ENCODE peak calls at places on chromosomes 3 and 15, in seven cellular contexts. One of them, this sample, is unnamed.
A peak's percentile ranks its signal among the peaks of the same experiment; 100 is the strongest.

GRCh38 chr15:43977072-43977884 is 150.5 kb downstream of the WDR76 start:
- DNase-seq in stomach: no peak
- DNase-seq in endothelial cell of umbilical vein: peak; percentile 29
- DNase-seq in GM23338: peak; percentile 81
- DNase-seq in suprapubic skin: no peak
- DNase-seq in transverse colon: no peak
- DNase-seq in HepG2: peak; percentile 22
- DNase-seq in this sample: no peak

GRCh38 chr3:88150371-88150770 is 612 bp downstream of the C3orf38 start:
- DNase-seq in HepG2: no peak
- DNase-seq in transverse colon: no peak
- DNase-seq in GM23338: no peak
- DNase-seq in suprapubic skin: no peak
- DNase-seq in stomach: no peak
- DNase-seq in endothelial cell of umbilical vein: peak; percentile 58
- DNase-seq in this sample: no peak

GRCh38 chr15:74340139-74340538 is 27.3 kb downstream of the CYP11A1 start:
- DNase-seq in suprapubic skin: no peak
- DNase-seq in transverse colon: no peak
- DNase-seq in GM23338: no peak
- DNase-seq in HepG2: no peak
- DNase-seq in stomach: no peak
- DNase-seq in endothelial cell of umbilical vein: no peak
- DNase-seq in this sample: peak; percentile 63

GRCh38 chr3:13839253-13839652 is 40.6 kb downstream of the WNT7A start:
- DNase-seq in transverse colon: no peak
- DNase-seq in stomach: no peak
- DNase-seq in GM23338: no peak
- DNase-seq in endothelial cell of umbilical vein: no peak
- DNase-seq in suprapubic skin: no peak
- DNase-seq in HepG2: no peak
- DNase-seq in this sample: no peak

GRCh38 chr15:77508541-77509505 is 88.1 kb downstream of the HMG20A start:
- DNase-seq in GM23338: peak; percentile 43
- DNase-seq in transverse colon: no peak
- DNase-seq in suprapubic skin: no peak
- DNase-seq in HepG2: no peak
- DNase-seq in stomach: peak; percentile 73
- DNase-seq in endothelial cell of umbilical vein: peak; percentile 45
- DNase-seq in this sample: no peak

GRCh38 chr3:13333236-13333897 is 86.8 kb downstream of the NUP210 start:
- DNase-seq in endothelial cell of umbilical vein: no peak
- DNase-seq in stomach: no peak
- DNase-seq in suprapubic skin: no peak
- DNase-seq in HepG2: no peak
- DNase-seq in GM23338: no peak
- DNase-seq in transverse colon: no peak
- DNase-seq in this sample: no peak

GRCh38 chr3:194030372-194030771 is 105.6 kb upstream of the HES1 start:
- DNase-seq in transverse colon: no peak
- DNase-seq in GM23338: no peak
- DNase-seq in HepG2: peak; percentile 43
- DNase-seq in endothelial cell of umbilical vein: no peak
- DNase-seq in suprapubic skin: no peak
- DNase-seq in stomach: peak; percentile 74
- DNase-seq in this sample: no peak

GRCh38 chr3:65721386-65721785 is 317.3 kb downstream of the MAGI1 start:
- DNase-seq in GM23338: no peak
- DNase-seq in stomach: no peak
- DNase-seq in suprapubic skin: no peak
- DNase-seq in transverse colon: no peak
- DNase-seq in HepG2: no peak
- DNase-seq in endothelial cell of umbilical vein: no peak
- DNase-seq in this sample: no peak

GRCh38 chr3:72230774-72231379 is 445.9 kb upstream of the PROK2 start:
- DNase-seq in stomach: no peak
- DNase-seq in HepG2: no peak
- DNase-seq in endothelial cell of umbilical vein: no peak
- DNase-seq in GM23338: no peak
- DNase-seq in transverse colon: no peak
- DNase-seq in suprapubic skin: no peak
- DNase-seq in this sample: no peak
- TF ChIP-seq POLR2AphosphoS5 in stomach: no peak
- TF ChIP-seq POLR2AphosphoS5 in HepG2: no peak
- TF ChIP-seq POLR2AphosphoS5 in endothelial cell of umbilical vein: no peak
- TF ChIP-seq POLR2AphosphoS5 in GM23338: no peak
- TF ChIP-seq POLR2AphosphoS5 in transverse colon: no peak
- TF ChIP-seq POLR2AphosphoS5 in suprapubic skin: no peak
- TF ChIP-seq POLR2AphosphoS5 in this sample: no peak

GRCh38 chr3:133588784-133589465 is 15.4 kb downstream of the CDV3 start:
- DNase-seq in transverse colon: no peak
- DNase-seq in endothelial cell of umbilical vein: no peak
- DNase-seq in HepG2: no peak
- DNase-seq in GM23338: no peak
- DNase-seq in suprapubic skin: no peak
- DNase-seq in stomach: no peak
- DNase-seq in this sample: no peak

GRCh38 chr3:133592843-133593242 is 19.4 kb downstream of the CDV3 start:
- DNase-seq in transverse colon: peak; percentile 20
- DNase-seq in stomach: no peak
- DNase-seq in HepG2: no peak
- DNase-seq in GM23338: no peak
- DNase-seq in suprapubic skin: no peak
- DNase-seq in endothelial cell of umbilical vein: no peak
- DNase-seq in this sample: no peak

GRCh38 chr3:133591271-133591742 is 17.8 kb downstream of the CDV3 start:
- DNase-seq in GM23338: no peak
- DNase-seq in HepG2: no peak
- DNase-seq in endothelial cell of umbilical vein: peak; percentile 45
- DNase-seq in stomach: no peak
- DNase-seq in transverse colon: no peak
- DNase-seq in suprapubic skin: no peak
- DNase-seq in this sample: no peak

GRCh38 chr3:133588035-133588434 is 14.5 kb downstream of the CDV3 start:
- DNase-seq in HepG2: no peak
- DNase-seq in stomach: no peak
- DNase-seq in suprapubic skin: no peak
- DNase-seq in transverse colon: no peak
- DNase-seq in endothelial cell of umbilical vein: no peak
- DNase-seq in GM23338: no peak
- DNase-seq in this sample: no peak

GRCh38 chr3:133589503-133589902 is 16.0 kb downstream of the CDV3 start:
- DNase-seq in HepG2: no peak
- DNase-seq in transverse colon: no peak
- DNase-seq in endothelial cell of umbilical vein: no peak
- DNase-seq in GM23338: no peak
- DNase-seq in stomach: no peak
- DNase-seq in suprapubic skin: no peak
- DNase-seq in this sample: no peak
- TF ChIP-seq POLR2AphosphoS5 in HepG2: no peak
- TF ChIP-seq POLR2AphosphoS5 in transverse colon: no peak
- TF ChIP-seq POLR2AphosphoS5 in endothelial cell of umbilical vein: no peak
- TF ChIP-seq POLR2AphosphoS5 in GM23338: no peak
- TF ChIP-seq POLR2AphosphoS5 in stomach: no peak
- TF ChIP-seq POLR2AphosphoS5 in suprapubic skin: no peak
- TF ChIP-seq POLR2AphosphoS5 in this sample: no peak

GRCh38 chr3:190591080-190591479 is 77.2 kb downstream of the IL1RAP start:
- DNase-seq in stomach: no peak
- DNase-seq in endothelial cell of umbilical vein: no peak
- DNase-seq in suprapubic skin: no peak
- DNase-seq in HepG2: no peak
- DNase-seq in GM23338: no peak
- DNase-seq in transverse colon: no peak
- DNase-seq in this sample: no peak
- TF ChIP-seq POLR2AphosphoS5 in stomach: no peak
- TF ChIP-seq POLR2AphosphoS5 in endothelial cell of umbilical vein: no peak
- TF ChIP-seq POLR2AphosphoS5 in suprapubic skin: no peak
- TF ChIP-seq POLR2AphosphoS5 in HepG2: no peak
- TF ChIP-seq POLR2AphosphoS5 in GM23338: no peak
- TF ChIP-seq POLR2AphosphoS5 in transverse colon: no peak
- TF ChIP-seq POLR2AphosphoS5 in this sample: no peak

DNA sequence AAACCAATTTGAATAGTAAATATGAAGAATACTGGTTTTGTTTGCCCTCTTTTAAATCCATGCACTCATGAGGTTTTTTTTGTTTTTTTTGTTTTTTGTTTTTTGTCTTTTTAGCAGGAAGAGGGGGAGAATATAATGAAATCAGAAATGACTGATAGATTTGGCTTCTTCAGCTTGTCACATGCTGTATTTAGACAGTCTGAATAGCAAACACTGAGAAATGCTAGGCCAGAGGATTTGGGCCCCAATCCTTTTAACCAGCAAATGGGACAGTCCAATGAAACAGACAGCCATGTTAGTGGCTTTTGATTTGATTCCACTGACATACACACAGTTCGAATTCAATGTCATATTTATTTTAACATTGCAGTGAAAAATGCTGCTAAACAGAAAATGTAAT is 14.2 kb upstream of the CEP152 start:
- DNase-seq in GM23338: no peak
- DNase-seq in transverse colon: no peak
- DNase-seq in HepG2: no peak
- DNase-seq in endothelial cell of umbilical vein: no peak
- DNase-seq in stomach: no peak
- DNase-seq in suprapubic skin: no peak
- DNase-seq in this sample: no peak
- TF ChIP-seq POLR2AphosphoS5 in GM23338: no peak
- TF ChIP-seq POLR2AphosphoS5 in transverse colon: no peak
- TF ChIP-seq POLR2AphosphoS5 in HepG2: no peak
- TF ChIP-seq POLR2AphosphoS5 in endothelial cell of umbilical vein: no peak
- TF ChIP-seq POLR2AphosphoS5 in stomach: no peak
- TF ChIP-seq POLR2AphosphoS5 in suprapubic skin: no peak
- TF ChIP-seq POLR2AphosphoS5 in this sample: no peak

This sample was measured in HL-60.